ENCODE peak calls at places on chromosomes 7 and 10, in four cellular contexts. Y is T-helper 2 cell, C is NCI-H510A, L is NAMALWA. D is an unnamed sample.

GRCh38 chr7:5452937-5453540 is 29.4 kb upstream of the TNRC18 start:
- DNase-seq in C (no peak), L (peak), Y (no peak), D (peak)

GRCh38 chr10:106557951-106558733 is 606.4 kb downstream of the SORCS1 start:
- DNase-seq in C (no peak), Y (no peak), L (no peak), D (no peak)

GRCh38 chr7:35399216-35399615 is 145.3 kb upstream of the TBX20 start:
- DNase-seq in C (no peak), Y (no peak), L (no peak), D (no peak)

GRCh38 chr7:19561121-19561805 is 147.6 kb downstream of the POLR1F start:
- DNase-seq in L (no peak), Y (no peak), C (no peak), D (no peak)

GRCh38 chr7:111137296-111138195 is 46.6 kb downstream of the LRRN3 start:
- DNase-seq in C (no peak), L (no peak), Y (peak), D (peak)

GRCh38 chr7:102028206-102028826 is 210.9 kb downstream of the CUX1 start:
- DNase-seq in C (no peak), L (no peak), Y (no peak), D (no peak)

GRCh38 chr10:73585223-73585784 is 5.8 kb downstream of the USP54 start:
- DNase-seq in C (no peak), L (no peak), Y (no peak), D (no peak)

GRCh38 chr7:47153571-47153970 is 428.3 kb downstream of the TNS3 start:
- DNase-seq in L (no peak), C (no peak), Y (no peak), D (no peak)

GRCh38 chr10:7192831-7193348 is 217.9 kb downstream of the SFMBT2 start:
- DNase-seq in C (no peak), L (no peak), Y (peak), D (no peak)

GRCh38 chr10:76492026-76492425 is 1060.6 kb downstream of the LRMDA start:
- DNase-seq in L (no peak), C (no peak), Y (no peak), D (peak)

GRCh38 chr7:818031-818699 is 14.1 kb upstream of the SUN1 start:
- DNase-seq in Y (no peak), C (no peak), L (peak), D (peak)

GRCh38 chr7:119783799-119784198 is 489.2 kb upstream of the KCND2 start:
- DNase-seq in C (peak), L (no peak), Y (no peak), D (no peak)

GRCh38 chr7:157309990-157310668 is 26.7 kb upstream of the DNAJB6 start:
- DNase-seq in Y (no peak), C (no peak), L (no peak), D (peak)

GRCh38 chr7:88477957-88478356 is 171.3 kb upstream of the STEAP4 start:
- DNase-seq in L (no peak), C (no peak), Y (no peak), D (no peak)

GRCh38 chr10:117166420-117167345 is 28.6 kb upstream of the VAX1 start:
- DNase-seq in L (no peak), C (no peak), Y (no peak), D (no peak)

GRCh38 chr7:131544021-131544420 is 12.4 kb downstream of the PODXL start:
- DNase-seq in L (no peak), C (no peak), Y (no peak), D (no peak)

GRCh38 chr10:91511549-91512330 is 101.6 kb downstream of the HECTD2 start:
- DNase-seq in L (no peak), Y (no peak), C (no peak), D (peak)

GRCh38 chr7:128168667-128169210 is 72.3 kb upstream of the LEP start:
- DNase-seq in Y (no peak), C (no peak), L (no peak), D (no peak)

GRCh38 chr10:120832106-120832505 is 19.1 kb upstream of the WDR11 start:
- DNase-seq in C (no peak), L (no peak), Y (no peak), D (no peak)

GRCh38 chr10:5617521-5617920 is 48.9 kb downstream of the ASB13 start:
- DNase-seq in C (no peak), L (no peak), Y (no peak), D (no peak)

GRCh38 chr7:148999166-148999565 is 29.1 kb downstream of the PDIA4 start:
- DNase-seq in Y (no peak), L (no peak), C (no peak), D (no peak)

GRCh38 chr10:88439932-88440331 is 143.2 kb downstream of the RNLS start:
- DNase-seq in Y (no peak), L (no peak), C (no peak), D (no peak)

GRCh38 chr7:53607961-53608360 is 572.5 kb downstream of the POM121L12 start:
- DNase-seq in C (no peak), Y (no peak), L (no peak), D (no peak)

GRCh38 chr10:5943536-5943935 is 33.8 kb downstream of the IL15RA start:
- DNase-seq in L (no peak), Y (no peak), C (no peak), D (peak)

GRCh38 chr7:29424295-29424983 is 139.2 kb upstream of the PRR15 start:
- DNase-seq in L (peak), Y (no peak), C (no peak), D (no peak)

GRCh38 chr10:17123062-17123661 is 6.4 kb downstream of the CUBN start:
- DNase-seq in L (no peak), C (no peak), Y (no peak), D (peak)

GRCh38 chr7:39321909-39322498 is 244.2 kb upstream of the YAE1 start:
- DNase-seq in C (no peak), L (no peak), Y (no peak), D (no peak)

GRCh38 chr10:777913-778479 is 88.5 kb upstream of the DIP2C start:
- DNase-seq in L (no peak), C (no peak), Y (no peak), D (no peak)

GRCh38 chr10:88097092-88097894 is 233.9 kb downstream of the PTEN start:
- DNase-seq in Y (no peak), C (no peak), L (no peak), D (no peak)

GRCh38 chr10:22280078-22280477 is 36.1 kb upstream of the COMMD3 start:
- DNase-seq in L (no peak), C (no peak), Y (no peak), D (no peak)

GRCh38 chr7:106313456-106313891 is 28.7 kb upstream of the NAMPT start:
- DNase-seq in C (no peak), L (no peak), Y (no peak), D (peak)

GRCh38 chr7:5526190-5527037 is 102.8 kb upstream of the TNRC18 start:
- DNase-seq in Y (no peak), C (peak), L (no peak), D (peak)

GRCh38 chr10:75772153-75772887 is 340.9 kb downstream of the LRMDA start:
- DNase-seq in L (peak), Y (no peak), C (no peak), D (no peak)

GRCh38 chr10:132360766-132361447 is 28.9 kb downstream of the LRRC27 start:
- DNase-seq in L (peak), Y (no peak), C (no peak), D (no peak)

GRCh38 chr7:29894238-29894637 is 87.9 kb downstream of the WIPF3 start:
- DNase-seq in C (no peak), Y (no peak), L (no peak), D (no peak)